ENCODE peak calls at places on chromosomes 16 and 17, in four cellular contexts. M, Q, I and L are unnamed samples.

GRCh38 chr16:63907251-63907650 is 1214.6 kb downstream of the CDH11 start:
- DNase-seq in Q (no peak), M (no peak), I (no peak), L (no peak)

GRCh38 chr16:50596762-50597450 is 48.7 kb downstream of the NKD1 start:
- DNase-seq in I (no peak), Q (no peak), M (no peak), L (no peak)

GRCh38 chr17:79795795-79796569 is 895 bp downstream of the CBX8 start:
- DNase-seq in I (no peak), Q (no peak), M (no peak), L (no peak)

GRCh38 chr17:7435676-7436555 is 681 bp downstream of the TMEM102 start:
- DNase-seq in I (peak), M (peak), Q (no peak), L (no peak)

GRCh38 chr17:9872852-9873251 is 32.2 kb downstream of the RCVRN start:
- DNase-seq in I (no peak), Q (no peak), M (no peak), L (no peak)

GRCh38 chr16:8729779-8730334 is 55.4 kb downstream of the ABAT start:
- DNase-seq in I (no peak), Q (no peak), M (no peak), L (no peak)

GRCh38 chr16:15034266-15035162 is 21.4 kb downstream of the NTAN1 start:
- DNase-seq in Q (no peak), M (no peak), I (peak), L (no peak)

GRCh38 chr17:330993-331701 is 21.5 kb downstream of the RPH3AL start:
- DNase-seq in M (no peak), Q (no peak), I (peak), L (no peak)

GRCh38 chr17:75110307-75110937 is 653 bp downstream of the ARMC7 start:
- DNase-seq in I (peak), Q (no peak), M (no peak), L (no peak)

GRCh38 chr16:4346205-4346781 is 4.8 kb downstream of the PAM16 start:
- DNase-seq in Q (no peak), I (no peak), M (no peak), L (no peak)

GRCh38 chr17:7590743-7591142 is 849 bp upstream of the SOX15 start:
- DNase-seq in Q (no peak), I (no peak), M (no peak), L (no peak)

GRCh38 chr16:88965411-88965810 is 11.6 kb downstream of the CBFA2T3 start:
- DNase-seq in Q (no peak), M (no peak), I (no peak), L (no peak)

GRCh38 chr16:13638218-13638617 is 281.7 kb upstream of the ERCC4 start:
- DNase-seq in I (no peak), M (no peak), Q (no peak), L (no peak)

GRCh38 chr16:19884611-19885455 is at the start of gene GPRC5B:
- DNase-seq in M (peak), Q (no peak), I (peak), L (no peak)

GRCh38 chr16:11621920-11622651 is 35.4 kb upstream of the LITAF start:
- DNase-seq in I (peak), Q (no peak), M (peak), L (no peak)

GRCh38 chr16:58487566-58488351 is 12.2 kb upstream of the NDRG4 start:
- DNase-seq in I (peak), M (peak), Q (peak), L (peak)

GRCh38 chr17:5226940-5227878 is 7.5 kb downstream of the SCIMP start:
- DNase-seq in M (no peak), I (no peak), Q (no peak), L (no peak)

GRCh38 chr16:23670137-23670776 is 8.4 kb upstream of the PLK1 start:
- DNase-seq in M (no peak), I (no peak), Q (peak), L (no peak)

GRCh38 chr17:8151641-8152111 is 528 bp downstream of the PER1 start:
- DNase-seq in Q (no peak), I (peak), M (no peak), L (no peak)

GRCh38 chr17:44235583-44235936 is 16.1 kb upstream of the UBTF start:
- DNase-seq in I (no peak), M (no peak), Q (peak), L (no peak)

GRCh38 chr16:67216612-67217490 is 10.1 kb upstream of the TMEM208 start:
- DNase-seq in I (no peak), M (no peak), Q (no peak), L (no peak)